ENCODE peak calls at places on chromosome 3, in four cellular contexts. S is Caki2, J is NCI-H146, W is T-helper 9 cell. U is an unnamed sample.

GRCh38 chr3:62577153-62577552 is 203.8 kb upstream of the FEZF2 start:
- DNase-seq in S (no peak), J (no peak), W (no peak), U (no peak)

GRCh38 chr3:48240000-48240710 is 749 bp upstream of the ZNF589 start:
- DNase-seq in S (no peak), J (peak; percentile 6), W (no peak), U (no peak)

GRCh38 chr3:189652042-189652441 is 20.9 kb downstream of the TP63 start:
- DNase-seq in S (peak; percentile 7), J (no peak), W (no peak), U (no peak)

GRCh38 chr3:21697707-21698106 is 53.3 kb downstream of the ZNF385D start:
- DNase-seq in S (no peak), J (no peak), W (no peak), U (no peak)

GRCh38 chr3:49171119-49171774 is at the start of gene KLHDC8B:
- DNase-seq in S (peak; percentile 85), J (peak; percentile 69), W (peak; percentile 83), U (no peak)

GRCh38 chr3:2623463-2623862 is 486.7 kb downstream of the IL5RA start:
- DNase-seq in S (peak; percentile 67), J (no peak), W (no peak), U (no peak)

GRCh38 chr3:66047321-66048050 is 8.8 kb upstream of the MAGI1 start:
- DNase-seq in S (no peak), J (no peak), W (no peak), U (no peak)

GRCh38 chr3:197376020-197376419 is 77.6 kb upstream of the DLG1 start:
- DNase-seq in S (no peak), J (no peak), W (no peak), U (peak; percentile 52)

GRCh38 chr3:108089544-108089943 is 1.3 kb downstream of the CD47 start:
- DNase-seq in S (peak; percentile 5), J (peak; percentile 48), W (no peak), U (no peak)

U was measured in RCC 7860.